ENCODE peak calls at places on chromosomes 16 and 17, in eight cellular contexts. H is mesothelial cell of epicardium, M is progenitor cell of endocrine pancreas, P is HS-5, L is RWPE1, S is NCI-H1694 treated with DMSO at 0.1 percent for 48 hours, F is fibroblast of villous mesenchyme, U is H54. N is an unnamed sample.

GRCh38 chr16:85460983-85461813 is 151.9 kb upstream of the GSE1 start:
- DNase-seq in U (peak; percentile 61), M (no peak), P (no peak), F (peak; percentile 77), S (peak; percentile 81), L (no peak), H (no peak), N (no peak)

GRCh38 chr16:88633684-88634140 is 4.7 kb upstream of the IL17C start:
- DNase-seq in M (no peak), L (no peak), U (no peak), S (no peak), F (peak; percentile 44), P (no peak), H (no peak), N (no peak)

GRCh38 chr16:55943257-55943656 is 68.1 kb upstream of the CES5A start:
- DNase-seq in U (no peak), S (no peak), M (no peak), P (no peak), L (no peak), H (no peak), F (no peak), N (no peak)

GRCh38 chr17:30377574-30377973 is 1.2 kb upstream of the CPD start:
- DNase-seq in P (no peak), U (no peak), S (no peak), F (no peak), M (no peak), H (no peak), L (no peak), N (no peak)

GRCh38 chr17:50689251-50689650 is 18.5 kb downstream of the ANKRD40 start:
- DNase-seq in U (peak; percentile 68), F (peak; percentile 78), S (no peak), L (no peak), H (no peak), M (no peak), P (no peak), N (no peak)

GRCh38 chr16:54284319-54284930 is 2.2 kb downstream of the IRX3 start:
- DNase-seq in M (peak; percentile 37), H (no peak), P (no peak), F (no peak), U (no peak), L (peak; percentile 16), S (no peak), N (no peak)

GRCh38 chr17:39462644-39463375 is 1.5 kb downstream of the CDK12 start:
- DNase-seq in M (no peak), L (no peak), P (no peak), H (peak; percentile 42), S (no peak), F (peak; percentile 21), U (no peak), N (no peak)

GRCh38 chr17:31598921-31599571 is 207.6 kb downstream of the RAB11FIP4 start:
- DNase-seq in M (no peak), F (no peak), H (no peak), U (no peak), S (no peak), L (no peak), P (no peak), N (no peak)

GRCh38 chr17:78185981-78186688 is 717 bp downstream of the TK1 start:
- DNase-seq in P (no peak), S (no peak), H (no peak), U (peak; percentile 82), L (no peak), F (no peak), M (no peak), N (no peak)

GRCh38 chr16:27499659-27500055 is 50.1 kb downstream of the GTF3C1 start:
- DNase-seq in P (no peak), F (no peak), U (no peak), S (no peak), L (no peak), H (no peak), M (no peak), N (no peak)

GRCh38 chr16:67922740-67923139 is 8.9 kb downstream of the CTRL start:
- DNase-seq in L (no peak), F (no peak), S (no peak), U (no peak), M (no peak), P (no peak), H (no peak), N (no peak)

GRCh38 chr16:31403590-31404352 is 10.6 kb downstream of the ITGAD start:
- DNase-seq in S (no peak), H (no peak), P (no peak), L (no peak), U (no peak), M (no peak), F (no peak), N (no peak)

GRCh38 chr17:64074704-64075484 is 54.5 kb upstream of the ICAM2 start:
- DNase-seq in L (peak; percentile 50), P (no peak), U (no peak), H (no peak), F (peak; percentile 86), S (no peak), M (no peak), N (no peak)

GRCh38 chr17:56029980-56030624 is 123.2 kb upstream of the ANKFN1 start:
- DNase-seq in L (no peak), H (no peak), P (no peak), U (no peak), F (no peak), M (no peak), S (no peak), N (no peak)

GRCh38 chr17:72111374-72111773 is 9.4 kb upstream of the SOX9 start:
- DNase-seq in U (no peak), S (no peak), F (no peak), L (no peak), M (no peak), H (no peak), P (no peak), N (no peak)

GRCh38 chr17:79338589-79338988 is 264.0 kb downstream of the ENGASE start:
- DNase-seq in F (no peak), L (peak; percentile 74), M (no peak), U (peak; percentile 26), S (no peak), P (no peak), H (no peak), N (no peak)

GRCh38 chr17:19021622-19022083 is 17.1 kb upstream of the FAM83G start:
- DNase-seq in M (no peak), U (no peak), S (no peak), P (no peak), H (no peak), L (no peak), F (no peak), N (no peak)

GRCh38 chr16:70746708-70747424 is 54.1 kb downstream of the VAC14 start:
- DNase-seq in L (peak; percentile 90), P (peak; percentile 88), H (no peak), S (no peak), F (peak; percentile 96), U (peak; percentile 85), M (no peak), N (no peak)

GRCh38 chr17:5049314-5049819 is 14.1 kb upstream of the SLC52A1 start:
- DNase-seq in S (no peak), H (no peak), U (no peak), F (peak; percentile 45), P (no peak), L (no peak), M (no peak), N (no peak)

GRCh38 chr17:39665642-39666221 is 583 bp downstream of the TCAP start:
- DNase-seq in L (no peak), M (no peak), F (no peak), H (no peak), U (no peak), P (no peak), S (peak; percentile 4), N (no peak)

GRCh38 chr17:61411114-61411943 is 11.7 kb downstream of the TBX2 start:
- DNase-seq in M (peak; percentile 60), L (peak; percentile 45), S (no peak), U (peak; percentile 84), P (no peak), H (peak; percentile 79), F (peak; percentile 80), N (no peak)

GRCh38 chr17:9004132-9004960 is 17.0 kb upstream of the NTN1 start:
- DNase-seq in L (no peak), F (no peak), U (no peak), H (no peak), S (no peak), M (no peak), P (no peak), N (no peak)

GRCh38 chr17:66543526-66543925 is 241.1 kb downstream of the PRKCA start:
- DNase-seq in S (no peak), L (no peak), U (no peak), P (no peak), M (no peak), F (no peak), H (no peak), N (no peak)

GRCh38 chr17:29927546-29927945 is 2.5 kb downstream of the SSH2 start:
- DNase-seq in S (no peak), F (no peak), M (no peak), P (no peak), L (no peak), H (no peak), U (no peak), N (no peak)

GRCh38 chr17:40177275-40177874 is at the start of gene RAPGEFL1:
- DNase-seq in L (peak; percentile 86), F (peak; percentile 72), H (peak; percentile 74), U (no peak), S (peak; percentile 16), P (no peak), M (peak; percentile 57), N (no peak)

GRCh38 chr17:44004761-44005526 is 522 bp downstream of the NAGS start:
- DNase-seq in L (no peak), M (no peak), F (no peak), U (no peak), P (no peak), S (no peak), H (no peak), N (no peak)

GRCh38 chr17:6045621-6046357 is 24.4 kb upstream of the WSCD1 start:
- DNase-seq in P (no peak), H (no peak), M (no peak), S (no peak), L (no peak), U (no peak), F (no peak), N (no peak)

GRCh38 chr16:19011169-19011731 is 27.5 kb downstream of the TMC7 start:
- DNase-seq in L (no peak), U (no peak), M (no peak), P (no peak), F (no peak), H (no peak), S (no peak), N (no peak)

GRCh38 chr17:43905985-43906852 is 1.1 kb downstream of the MPP2 start:
- DNase-seq in H (peak; percentile 58), U (peak; percentile 47), M (peak; percentile 31), P (no peak), F (peak; percentile 52), S (peak; percentile 57), L (no peak), N (no peak)

GRCh38 chr16:50304467-50305440 is 38.4 kb downstream of the ADCY7 start:
- DNase-seq in H (no peak), M (no peak), S (no peak), U (no peak), F (no peak), L (no peak), P (no peak), N (no peak)

GRCh38 chr17:697682-698081 is 17.0 kb downstream of the VPS53 start:
- DNase-seq in M (no peak), S (no peak), U (no peak), F (no peak), L (no peak), P (no peak), H (no peak), N (no peak)

GRCh38 chr16:721765-722481 is 977 bp downstream of the ANTKMT start:
- DNase-seq in P (no peak), H (no peak), U (no peak), M (no peak), L (no peak), F (no peak), S (no peak), N (no peak)

GRCh38 chr16:53945996-53946395 is 242.0 kb downstream of the FTO start:
- DNase-seq in U (peak; percentile 4), L (peak; percentile 20), P (peak; percentile 3), M (no peak), F (peak; percentile 76), H (no peak), S (peak; percentile 19), N (no peak)

GRCh38 chr16:86087011-86087453 is 188.1 kb downstream of the IRF8 start:
- DNase-seq in L (no peak), M (no peak), F (no peak), P (no peak), S (no peak), U (no peak), H (no peak), N (no peak)